ENCODE peak calls at places on chromosomes 2 and 18, in eight cellular contexts. X, P, H, J, Z, I, O and Y are unnamed samples.

GRCh38 chr2:147792966-147793617 is 51.7 kb upstream of the ACVR2A start:
- DNase-seq in X (no peak), P (no peak), H (no peak), J (no peak), Z (no peak), I (no peak), O (no peak), Y (no peak)

GRCh38 chr2:240184198-240184590 is 43.7 kb upstream of the OTOS start:
- DNase-seq in X (no peak), P (no peak), H (no peak), J (no peak), Z (no peak), I (no peak), O (peak), Y (no peak)

GRCh38 chr18:28087173-28087563 is 89.8 kb downstream of the CDH2 start:
- DNase-seq in X (no peak), P (no peak), H (no peak), J (peak), Z (no peak), I (peak), O (peak), Y (peak)

GRCh38 chr18:22439447-22439846 is 21.7 kb upstream of the CTAGE1 start:
- DNase-seq in X (peak), P (no peak), H (no peak), J (no peak), Z (no peak), I (no peak), O (no peak), Y (no peak)

GRCh38 chr2:232970051-232970450 is 43.0 kb downstream of the NGEF start:
- DNase-seq in X (no peak), P (no peak), H (no peak), J (no peak), Z (no peak), I (no peak), O (no peak), Y (no peak)

GRCh38 chr2:191114403-191114886 is 36.3 kb downstream of the STAT4 start:
- DNase-seq in X (no peak), P (no peak), H (peak), J (no peak), Z (no peak), I (peak), O (no peak), Y (no peak)

GRCh38 chr2:18299423-18300212 is 260.8 kb downstream of the RDH14 start:
- DNase-seq in X (peak), P (peak), H (no peak), J (no peak), Z (no peak), I (peak), O (no peak), Y (no peak)

GRCh38 chr2:232321156-232321816 is 57.3 kb upstream of the ALPP start:
- DNase-seq in X (no peak), P (no peak), H (peak), J (no peak), Z (no peak), I (no peak), O (no peak), Y (no peak)

GRCh38 chr2:171523339-171523931 is 1.2 kb downstream of the CYBRD1 start:
- DNase-seq in X (peak), P (peak), H (peak), J (no peak), Z (no peak), I (peak), O (peak), Y (peak)

GRCh38 chr2:143522699-143523098 is 393.5 kb downstream of the ARHGAP15 start:
- DNase-seq in X (no peak), P (no peak), H (no peak), J (no peak), Z (no peak), I (no peak), O (no peak), Y (no peak)

GRCh38 chr2:239845968-239846367 is 179.2 kb downstream of the NDUFA10 start:
- DNase-seq in X (no peak), P (no peak), H (no peak), J (no peak), Z (no peak), I (no peak), O (no peak), Y (no peak)

GRCh38 chr2:17309741-17310339 is 208.4 kb downstream of the RAD51AP2 start:
- DNase-seq in X (no peak), P (peak), H (peak), J (peak), Z (peak), I (peak), O (no peak), Y (no peak)

GRCh38 chr2:12083081-12083569 is 336.7 kb downstream of the LPIN1 start:
- DNase-seq in X (no peak), P (no peak), H (no peak), J (no peak), Z (peak), I (no peak), O (no peak), Y (no peak)

GRCh38 chr2:36427790-36428243 is 72.2 kb downstream of the CRIM1 start:
- DNase-seq in X (no peak), P (no peak), H (no peak), J (no peak), Z (no peak), I (no peak), O (no peak), Y (no peak)

GRCh38 chr2:62326735-62327134 is 130.8 kb downstream of the B3GNT2 start:
- DNase-seq in X (no peak), P (no peak), H (no peak), J (no peak), Z (no peak), I (no peak), O (no peak), Y (no peak)

GRCh38 chr2:38825956-38826355 is 47.9 kb downstream of the GEMIN6 start:
- DNase-seq in X (no peak), P (no peak), H (no peak), J (no peak), Z (no peak), I (no peak), O (no peak), Y (no peak)

GRCh38 chr2:220079595-220079994 is 452.2 kb downstream of the SLC4A3 start:
- DNase-seq in X (no peak), P (no peak), H (no peak), J (no peak), Z (no peak), I (no peak), O (no peak), Y (no peak)